ENCODE peak calls at places on chromosomes 16 and 17, in four cellular contexts. P, I, W and V are unnamed samples.

GRCh38 chr16:788399-789126 is at the start of gene CHTF18:
- DNase-seq in P (peak; percentile 95), W (peak; percentile 95), I (peak; percentile 94), V (peak; percentile 88)

GRCh38 chr17:29158096-29158495 is 22.1 kb downstream of the MYO18A start:
- DNase-seq in P (no peak), I (no peak), W (no peak), V (no peak)

GRCh38 chr17:32445075-32445427 is 741 bp downstream of the PSMD11 start:
- DNase-seq in P (peak; percentile 28), I (no peak), W (peak; percentile 42), V (peak; percentile 21)

GRCh38 chr16:27314161-27314723 is 468 bp downstream of the IL4R start:
- DNase-seq in P (peak; percentile 57), W (peak; percentile 63), I (peak; percentile 67), V (peak; percentile 15)

GRCh38 chr17:83067071-83067717 is 12.2 kb upstream of the METRNL start:
- DNase-seq in I (peak; percentile 30), W (no peak), P (peak; percentile 24), V (no peak)

GRCh38 chr17:11853321-11854151 is 143.7 kb downstream of the ZNF18 start:
- DNase-seq in I (no peak), W (no peak), P (no peak), V (no peak)

GRCh38 chr16:4298761-4299522 is 16.9 kb upstream of the GLIS2 start:
- DNase-seq in W (no peak), I (no peak), P (peak; percentile 83), V (no peak)

GRCh38 chr16:12097523-12098428 is 121.2 kb downstream of the SNX29 start:
- DNase-seq in P (no peak), I (no peak), W (no peak), V (no peak)

GRCh38 chr16:17784073-17784472 is 313.3 kb upstream of the XYLT1 start:
- DNase-seq in I (no peak), P (no peak), W (no peak), V (no peak)

GRCh38 chr17:74190807-74191206 is 12.7 kb upstream of the RPL38 start:
- DNase-seq in I (no peak), W (no peak), P (no peak), V (no peak)

GRCh38 chr16:55368205-55368604 is 44.2 kb downstream of the IRX6 start:
- DNase-seq in I (no peak), P (no peak), W (no peak), V (no peak)

GRCh38 chr17:19238167-19238505 is 970 bp downstream of the EPN2 start:
- DNase-seq in I (peak; percentile 51), W (peak; percentile 23), P (peak; percentile 55), V (peak; percentile 7)

GRCh38 chr16:81026429-81026828 is 9.2 kb upstream of the ATMIN start:
- DNase-seq in W (no peak), I (no peak), P (no peak), V (no peak)

GRCh38 chr17:34412022-34412421 is 49.0 kb upstream of the CCL1 start:
- DNase-seq in I (no peak), W (no peak), P (no peak), V (no peak)
- H3K27ac ChIP-seq in I (no peak overlapping the region), W (no peak overlapping the region), P (no peak overlapping the region), V (no peak overlapping the region)

GRCh38 chr16:71628810-71629209 is 2.8 kb downstream of the MARVELD3 start:
- DNase-seq in I (no peak), W (no peak), P (no peak), V (no peak)
- H3K27ac ChIP-seq in I (no peak overlapping the region), W (no peak overlapping the region), P (no peak overlapping the region), V (no peak overlapping the region)

DNA sequence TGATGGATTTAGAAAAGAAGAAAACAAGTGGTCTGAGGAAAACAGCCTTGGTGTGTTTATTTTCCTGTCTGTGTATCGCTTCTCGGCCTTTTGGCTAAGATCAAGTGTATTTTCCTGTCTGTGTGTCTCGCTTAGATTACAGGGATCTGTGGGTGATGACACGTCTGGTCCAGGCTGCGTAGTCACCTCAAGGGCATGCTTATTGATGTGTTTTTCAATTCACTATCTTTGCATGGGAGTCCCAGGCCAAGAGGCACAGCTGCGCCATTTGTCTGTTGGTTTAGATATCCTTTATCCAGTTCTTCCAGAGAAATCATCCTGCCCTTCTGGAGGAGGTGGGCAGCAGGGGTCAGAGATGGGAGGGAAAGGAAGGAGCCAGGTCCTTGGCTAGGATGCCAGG is 47.1 kb upstream of the STH start:
- DNase-seq in I (no peak), W (no peak), P (no peak), V (no peak)
- H3K27ac ChIP-seq in I (no peak overlapping the region), W (no peak overlapping the region), P (no peak overlapping the region), V (no peak overlapping the region)

GRCh38 chr17:65101371-65101770 is 35.8 kb upstream of the RGS9 start:
- DNase-seq in W (no peak), I (no peak), P (no peak), V (no peak)
- H3K27ac ChIP-seq in W (no peak overlapping the region), I (no peak overlapping the region), P (peak overlapping the region; percentile 79), V (no peak overlapping the region)

GRCh38 chr17:4933646-4934045 is 1.6 kb downstream of the GP1BA start:
- DNase-seq in I (peak; percentile 31), W (no peak), P (no peak), V (no peak)

GRCh38 chr17:4932756-4933155 is 679 bp downstream of the GP1BA start:
- DNase-seq in W (no peak), P (no peak), I (peak; percentile 35), V (no peak)

GRCh38 chr17:4931974-4932373 is at the start of gene GP1BA:
- DNase-seq in I (no peak), W (no peak), P (no peak), V (no peak)

GRCh38 chr17:4934173-4934979 is 2.3 kb downstream of the GP1BA start:
- DNase-seq in W (no peak), I (peak; percentile 36), P (peak; percentile 69), V (no peak)

DNA sequence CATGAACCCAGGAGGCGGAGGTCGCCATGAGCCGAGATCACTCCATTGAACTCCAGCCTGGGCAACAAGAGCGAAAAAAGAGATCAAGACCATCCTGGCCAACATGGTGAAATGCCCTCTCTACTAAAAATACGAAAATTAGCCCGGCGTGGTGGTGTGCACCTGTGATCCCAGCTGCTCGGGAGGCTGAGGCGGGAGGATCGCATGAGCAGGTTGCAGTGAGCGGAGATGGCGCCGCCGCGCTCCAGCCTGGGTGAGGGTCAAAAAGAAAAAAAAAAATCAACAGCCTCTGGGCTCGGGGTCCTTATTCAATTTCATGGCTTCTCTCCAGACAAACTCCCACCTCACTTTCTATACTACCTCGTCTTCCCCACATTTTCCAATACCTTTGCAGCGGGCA is 3.2 kb upstream of the GP1BA start:
- DNase-seq in I (no peak), P (no peak), W (no peak), V (no peak)
- H3K27ac ChIP-seq in I (no peak overlapping the region), P (no peak overlapping the region), W (no peak overlapping the region), V (no peak overlapping the region)

GRCh38 chr17:51046527-51047384 is 73.9 kb downstream of the SPAG9 start:
- DNase-seq in W (no peak), P (no peak), I (no peak), V (no peak)
- H3K27ac ChIP-seq in W (no peak overlapping the region), P (peak overlapping the region; percentile 4), I (no peak overlapping the region), V (no peak overlapping the region)

DNA sequence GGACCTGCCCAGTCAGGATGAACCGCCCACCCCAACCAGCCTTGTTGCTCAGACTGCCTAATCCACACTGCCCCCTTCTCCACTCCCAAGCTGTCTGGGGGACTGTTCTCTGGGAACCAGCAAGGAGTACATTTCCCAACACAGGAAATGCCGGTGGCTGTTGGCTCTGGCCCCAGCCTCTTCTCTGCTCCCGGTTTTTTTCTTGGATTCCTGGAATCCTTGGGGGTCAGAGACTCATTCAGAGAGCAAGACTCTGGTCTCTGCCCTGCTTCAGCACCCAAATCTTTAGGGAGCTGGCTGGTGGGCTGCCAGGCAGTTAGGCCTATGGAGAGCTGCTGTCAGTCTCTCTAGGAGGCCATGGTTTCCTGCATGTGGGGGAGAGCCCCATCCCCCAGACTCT is 10.8 kb upstream of the MTMR4 start:
- DNase-seq in I (no peak), W (no peak), P (no peak), V (no peak)
- H3K27ac ChIP-seq in I (no peak overlapping the region), W (no peak overlapping the region), P (peak overlapping the region; percentile 76), V (no peak overlapping the region)

GRCh38 chr16:89315791-89316581 is 98.5 kb downstream of the ZNF778 start:
- DNase-seq in P (peak; percentile 34), I (peak; percentile 89), W (peak; percentile 65), V (peak; percentile 89)

GRCh38 chr16:89313583-89313982 is 96.1 kb downstream of the ZNF778 start:
- DNase-seq in I (no peak), P (no peak), W (no peak), V (no peak)

GRCh38 chr16:89314357-89314756 is 96.9 kb downstream of the ZNF778 start:
- DNase-seq in W (no peak), I (peak; percentile 78), P (no peak), V (no peak)

GRCh38 chr16:89315271-89315670 is 97.8 kb downstream of the ZNF778 start:
- DNase-seq in P (no peak), I (no peak), W (no peak), V (no peak)

GRCh38 chr16:89314858-89315257 is 97.4 kb downstream of the ZNF778 start:
- DNase-seq in P (no peak), W (no peak), I (no peak), V (no peak)
- H3K27ac ChIP-seq in P (peak overlapping the region; percentile 75), W (peak overlapping the region; percentile 72), I (peak overlapping the region; percentile 81), V (peak overlapping the region; percentile 73)

DNA sequence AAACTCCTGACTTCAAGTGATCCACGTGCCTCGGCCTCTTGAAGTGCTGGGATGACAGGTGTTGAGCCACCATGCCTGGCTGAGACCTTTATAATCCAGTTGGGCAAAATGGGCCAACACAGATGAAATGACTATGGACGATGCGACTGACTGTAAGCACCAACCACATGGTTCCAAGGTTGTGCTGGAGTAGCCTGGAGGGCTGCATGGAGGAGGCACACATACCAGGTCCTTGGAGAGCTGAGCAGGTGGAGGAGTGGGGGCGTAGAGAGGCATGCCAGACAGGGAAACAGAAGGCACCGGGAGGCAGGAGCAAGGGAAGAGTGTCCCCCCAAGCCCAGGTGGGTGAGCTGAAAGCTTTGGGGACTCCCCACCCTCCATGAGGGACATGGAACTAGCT is 85.2 kb downstream of the ABR start:
- DNase-seq in P (no peak), I (no peak), W (no peak), V (no peak)
- H3K27ac ChIP-seq in P (peak overlapping the region; percentile 89), I (no peak overlapping the region), W (no peak overlapping the region), V (no peak overlapping the region)

GRCh38 chr17:1720856-1721386 is 3.6 kb upstream of the WDR81 start:
- DNase-seq in W (peak; percentile 64), P (peak; percentile 72), I (peak; percentile 79), V (peak; percentile 56)
- H3K27ac ChIP-seq in W (no peak overlapping the region), P (peak overlapping the region; percentile 51), I (no peak overlapping the region), V (no peak overlapping the region)